ENCODE peak calls at places on chromosomes 7 and 10, in eight cellular contexts. W is IMR-90, M is psoas muscle, N is body of pancreas, B is thoracic aorta, L is PC-3, U is astrocyte, O is Peyer's patch. C is an unnamed sample.

GRCh38 chr7:27175005-27175625 is 995 bp upstream of the HOXA10 start:
- DNase-seq in U (no peak), L (peak; percentile 89), N (peak; percentile 5), M (peak; percentile 61), O (no peak), B (no peak), W (no peak), C (no peak)

GRCh38 chr7:85320699-85321476 is 134.0 kb upstream of the SEMA3D start:
- DNase-seq in U (no peak), L (no peak), B (no peak), W (no peak), O (no peak), M (no peak), N (no peak), C (no peak)

GRCh38 chr10:132541601-132542011 is 4.0 kb downstream of the INPP5A start:
- DNase-seq in L (no peak), U (no peak), M (peak; percentile 41), B (no peak), W (no peak), O (peak; percentile 16), N (no peak), C (no peak)

GRCh38 chr7:40733111-40733510 is 598.3 kb downstream of the SUGCT start:
- DNase-seq in U (no peak), B (no peak), O (no peak), N (no peak), M (no peak), W (no peak), L (no peak), C (no peak)

GRCh38 chr10:95253007-95253406 is 37.8 kb downstream of the PDLIM1 start:
- DNase-seq in N (no peak), M (no peak), L (no peak), U (no peak), O (no peak), W (no peak), B (no peak), C (no peak)

GRCh38 chr10:72732521-72732920 is 40.6 kb downstream of the MCU start:
- DNase-seq in O (no peak), N (no peak), U (no peak), M (no peak), L (no peak), W (no peak), B (no peak), C (no peak)

GRCh38 chr10:122475130-122475529 is 13.8 kb downstream of the HTRA1 start:
- DNase-seq in L (no peak), U (no peak), M (peak; percentile 87), B (peak; percentile 38), O (no peak), N (no peak), W (no peak), C (no peak)

GRCh38 chr10:67670401-67670800 is 25.6 kb downstream of the CTNNA3 start:
- DNase-seq in O (no peak), N (no peak), L (peak; percentile 50), B (no peak), W (peak; percentile 16), M (no peak), U (peak; percentile 60), C (no peak)

GRCh38 chr10:68082815-68083395 is 7.8 kb upstream of the HERC4 start:
- DNase-seq in U (no peak), O (no peak), L (peak; percentile 89), B (no peak), M (no peak), W (peak; percentile 67), N (no peak), C (no peak)

GRCh38 chr7:4681922-4682620 is at the start of gene FOXK1:
- DNase-seq in U (peak; percentile 42), B (no peak), W (peak; percentile 65), M (peak; percentile 88), L (peak; percentile 67), O (peak; percentile 86), N (peak; percentile 78), C (no peak)

GRCh38 chr7:22943997-22944396 is 69.9 kb downstream of the HYCC1 start:
- DNase-seq in O (no peak), N (no peak), U (peak; percentile 84), W (peak; percentile 95), M (no peak), L (no peak), B (no peak), C (no peak)

GRCh38 chr10:132118366-132118765 is 52.6 kb downstream of the JAKMIP3 start:
- DNase-seq in L (no peak), W (no peak), U (no peak), N (no peak), B (no peak), M (peak; percentile 42), O (no peak), C (no peak)

GRCh38 chr7:5425507-5426225 is 2.0 kb upstream of the TNRC18 start:
- DNase-seq in L (peak; percentile 79), N (peak; percentile 73), B (no peak), W (peak; percentile 89), O (peak; percentile 75), U (peak; percentile 80), M (peak; percentile 83), C (peak; percentile 84)

GRCh38 chr7:2460188-2460587 is 16.0 kb downstream of the GRIFIN start:
- DNase-seq in M (no peak), N (no peak), B (no peak), O (no peak), W (no peak), L (no peak), U (no peak), C (no peak)

GRCh38 chr7:2459674-2460073 is 16.5 kb downstream of the GRIFIN start:
- DNase-seq in W (no peak), B (no peak), O (no peak), L (no peak), U (no peak), N (no peak), M (no peak), C (no peak)

GRCh38 chr7:2460641-2461040 is 15.6 kb downstream of the GRIFIN start:
- DNase-seq in N (no peak), L (no peak), O (no peak), B (no peak), U (no peak), W (no peak), M (no peak), C (no peak)

GRCh38 chr7:2462731-2463130 is 13.5 kb downstream of the GRIFIN start:
- DNase-seq in M (no peak), L (no peak), N (no peak), U (no peak), O (no peak), W (no peak), B (no peak), C (no peak)

GRCh38 chr7:2461268-2462026 is 14.8 kb downstream of the GRIFIN start:
- DNase-seq in W (no peak), L (no peak), N (no peak), B (no peak), U (no peak), M (no peak), O (no peak), C (peak; percentile 61)
- TF ChIP-seq CTCF in W (no peak), L (no peak), N (no peak), B (no peak), U (no peak), M (no peak), O (no peak), C (no peak)

DNA sequence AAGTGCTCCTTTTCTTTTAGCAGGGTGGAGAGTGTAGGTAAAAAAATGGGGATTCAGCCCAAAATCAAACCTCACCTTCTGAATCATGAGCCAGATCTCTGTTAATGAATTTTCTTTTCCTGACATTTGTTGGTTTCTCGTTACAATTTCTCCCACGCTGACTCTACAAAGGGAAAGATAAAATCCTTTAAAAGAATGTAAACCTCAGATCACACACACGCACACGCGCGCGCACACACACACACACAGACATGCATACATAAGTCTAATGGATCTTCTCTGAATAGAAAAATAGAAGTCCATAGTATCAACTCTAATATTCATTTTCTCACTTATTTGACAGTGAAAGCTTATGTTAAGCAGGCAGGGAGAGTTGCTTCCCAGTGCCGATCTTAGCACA is 1.5 kb downstream of the ETV1 start:
- DNase-seq in L (peak; percentile 9), B (no peak), N (no peak), U (peak; percentile 89), W (peak; percentile 77), M (no peak), O (no peak), C (no peak)
- H3K4me3 ChIP-seq in L (peak overlapping the region; percentile 77), B (peak overlapping the region; percentile 81), N (no peak overlapping the region), U (peak overlapping the region; percentile 92), W (peak overlapping the region; percentile 16), M (no peak overlapping the region), O (no peak overlapping the region), C (peak overlapping the region; percentile 93)

DNA sequence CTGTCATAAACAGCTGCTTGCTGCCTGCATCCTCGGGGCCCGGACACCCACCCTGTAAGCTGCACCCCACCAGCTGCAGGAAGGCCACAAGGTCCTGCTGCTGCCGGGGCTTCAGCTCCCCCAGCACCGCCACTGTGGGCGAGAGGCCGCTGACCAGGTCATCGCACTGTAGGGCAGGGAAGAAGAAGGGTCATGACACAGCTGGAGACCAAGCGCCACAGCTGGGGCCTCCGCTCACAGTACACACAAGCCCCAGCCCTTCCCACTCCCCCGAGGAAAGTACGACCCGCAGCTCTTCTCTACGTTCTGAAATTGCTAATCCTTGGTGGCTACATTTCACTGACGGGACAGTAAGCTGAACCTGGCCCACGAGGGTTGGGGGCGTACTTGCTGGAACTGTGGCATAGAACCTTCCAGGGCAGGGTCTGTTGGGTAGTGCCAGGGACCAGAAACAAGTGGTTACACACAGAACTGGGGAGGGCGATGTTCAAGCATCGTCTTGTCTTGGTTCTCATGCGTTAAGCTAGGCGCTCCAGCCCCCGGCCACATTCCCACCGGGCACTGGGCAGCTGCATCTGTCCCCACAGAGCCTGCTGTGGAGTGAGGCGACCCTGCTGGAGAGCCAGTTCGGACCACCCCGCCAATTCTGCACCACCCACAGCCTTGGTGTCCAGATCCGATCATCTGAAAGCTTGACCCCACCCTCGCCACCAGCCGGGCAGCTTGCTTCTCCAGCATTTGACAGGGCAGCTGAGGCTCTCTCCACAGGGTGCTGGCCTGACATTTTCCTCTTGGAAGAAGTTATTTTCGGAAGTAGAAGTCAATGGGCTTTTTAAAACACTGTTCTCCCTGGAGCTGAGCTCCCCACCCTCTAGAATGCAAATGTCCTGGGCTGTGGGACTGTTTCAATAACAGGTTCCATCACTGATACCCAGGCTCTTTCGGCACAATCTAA is 50.8 kb downstream of the GSDME start:
- DNase-seq in L (no peak), B (no peak), W (no peak), N (no peak), O (no peak), M (no peak), U (no peak), C (peak; percentile 65)
- H3K27ac ChIP-seq in L (no peak overlapping the region), B (no peak overlapping the region), W (no peak overlapping the region), N (no peak overlapping the region), O (no peak overlapping the region), M (peak overlapping the region; percentile 8), U (no peak overlapping the region), C (no peak overlapping the region)

GRCh38 chr10:46035923-46036849 is 5.8 kb upstream of the NCOA4 start:
- DNase-seq in N (no peak), M (no peak), L (no peak), O (no peak), B (no peak), U (no peak), W (no peak), C (no peak)
- TF ChIP-seq CTCF in N (no peak), M (no peak), L (no peak), O (no peak), B (no peak), U (no peak), W (no peak), C (no peak)